ENCODE peak calls at places on chromosomes 13 and 19, in nine cellular contexts. S is CD4-positive, alpha-beta T cell; P is tibial nerve; M is nephron progenitor cell; B is left ventricle myocardium inferior; R is tibial artery; D is cardiac fibroblast; V is HFF-Myc; W is HL-60. X is an unnamed sample.

GRCh38 chr19:28889941-28890645 is 322.9 kb downstream of the UQCRFS1 start:
- DNase-seq in M (no peak), R (no peak), D (no peak), P (no peak), V (no peak), W (no peak), S (no peak), B (no peak), X (no peak)

GRCh38 chr19:57434386-57435061 is 601 bp upstream of the ZNF749 start:
- DNase-seq in S (no peak), M (no peak), R (no peak), P (no peak), W (no peak), D (peak; percentile 57), V (no peak), B (no peak), X (no peak)

GRCh38 chr13:75547917-75548316 is 1.7 kb upstream of the UCHL3 start:
- DNase-seq in M (no peak), D (no peak), R (no peak), V (no peak), S (no peak), W (no peak), B (no peak), P (no peak), X (no peak)

GRCh38 chr19:55322495-55322894 is 2.6 kb downstream of the TMEM150B start:
- DNase-seq in D (no peak), S (no peak), M (no peak), V (no peak), P (no peak), W (no peak), R (no peak), B (no peak), X (no peak)

GRCh38 chr13:23811366-23812027 is 77.7 kb downstream of the MIPEP start:
- DNase-seq in R (no peak), B (no peak), M (no peak), V (no peak), W (no peak), P (no peak), D (no peak), S (no peak), X (no peak)

GRCh38 chr13:113086991-113087922 is 18.3 kb upstream of the F7 start:
- DNase-seq in P (no peak), W (no peak), R (no peak), M (no peak), B (peak; percentile 9), D (no peak), S (no peak), V (no peak), X (no peak)

GRCh38 chr13:40776681-40777165 is 5.7 kb upstream of the MRPS31 start:
- DNase-seq in V (no peak), B (no peak), P (no peak), S (peak; percentile 59), R (no peak), W (peak; percentile 86), M (no peak), D (peak; percentile 53), X (peak; percentile 48)

GRCh38 chr19:55086730-55087541 is 11.3 kb downstream of the EPS8L1 start:
- DNase-seq in S (no peak), P (peak; percentile 87), W (no peak), B (peak; percentile 96), V (peak; percentile 70), M (peak; percentile 98), R (peak; percentile 94), D (peak; percentile 95), X (peak; percentile 95)

GRCh38 chr13:49869514-49869913 is 66.6 kb downstream of the SPRYD7 start:
- DNase-seq in V (peak; percentile 9), R (no peak), W (no peak), D (peak; percentile 51), M (no peak), B (no peak), S (no peak), P (peak; percentile 11), X (no peak)

GRCh38 chr19:1384085-1384462 is 367 bp downstream of the NDUFS7 start:
- DNase-seq in P (no peak), B (no peak), S (no peak), W (no peak), R (no peak), D (no peak), V (no peak), M (no peak), X (no peak)

GRCh38 chr19:1384478-1385110 is 887 bp downstream of the NDUFS7 start:
- DNase-seq in P (no peak), S (no peak), B (no peak), V (no peak), W (no peak), R (no peak), D (no peak), M (no peak), X (no peak)

GRCh38 chr19:1383014-1383310 is 745 bp upstream of the NDUFS7 start:
- DNase-seq in R (no peak), B (no peak), P (no peak), W (peak; percentile 99), M (no peak), S (no peak), V (no peak), D (no peak), X (no peak)

GRCh38 chr19:1382250-1382649 is 1.5 kb upstream of the NDUFS7 start:
- DNase-seq in B (no peak), V (no peak), D (no peak), S (no peak), W (no peak), P (no peak), M (no peak), R (no peak), X (no peak)

GRCh38 chr19:1383311-1384084 is at the start of gene NDUFS7:
- DNase-seq in P (peak; percentile 93), D (peak; percentile 95), V (peak; percentile 73), R (peak; percentile 87), S (peak; percentile 92), M (peak; percentile 94), W (peak; percentile 95), B (peak; percentile 89), X (peak; percentile 98)
- TF ChIP-seq CTCF in P (peak; percentile 83), D (peak; percentile 9), V (no peak), R (peak; percentile 7), S (no peak), M (no peak), W (no peak), B (peak; percentile 41), X (peak; percentile 29)

GRCh38 chr19:47363758-47364529 is 14.8 kb downstream of the DHX34 start:
- DNase-seq in D (peak; percentile 84), W (no peak), S (no peak), R (no peak), M (no peak), P (no peak), B (no peak), V (no peak), X (no peak)

GRCh38 chr19:47353307-47353712 is 4.2 kb downstream of the DHX34 start:
- DNase-seq in S (no peak), B (peak; percentile 49), R (no peak), M (no peak), P (no peak), D (no peak), V (no peak), W (no peak), X (no peak)

GRCh38 chr19:47362321-47362720 is 13.2 kb downstream of the DHX34 start:
- DNase-seq in P (no peak), R (no peak), S (no peak), W (no peak), M (no peak), B (no peak), D (no peak), V (no peak), X (no peak)

GRCh38 chr19:47356900-47357299 is 7.8 kb downstream of the DHX34 start:
- DNase-seq in P (no peak), B (no peak), D (no peak), V (no peak), R (no peak), S (no peak), W (no peak), M (no peak), X (no peak)

GRCh38 chr19:47357788-47358680 is 8.9 kb downstream of the DHX34 start:
- DNase-seq in D (no peak), M (no peak), P (no peak), R (no peak), B (no peak), V (no peak), W (no peak), S (no peak), X (no peak)
- TF ChIP-seq CTCF in D (peak; percentile 12), M (no peak), P (no peak), R (no peak), B (no peak), V (no peak), W (no peak), S (no peak), X (no peak)

GRCh38 chr19:5090780-5091575 is 122.1 kb downstream of the KDM4B start:
- DNase-seq in D (peak; percentile 14), W (no peak), P (peak; percentile 33), M (peak; percentile 35), V (no peak), B (peak; percentile 65), R (peak; percentile 39), S (no peak), X (no peak)

GRCh38 chr19:5091576-5092215 is 122.8 kb downstream of the KDM4B start:
- DNase-seq in S (no peak), B (no peak), W (no peak), R (peak; percentile 39), V (no peak), D (no peak), M (peak; percentile 65), P (peak; percentile 41), X (no peak)

GRCh38 chr19:5092444-5092843 is 123.5 kb downstream of the KDM4B start:
- DNase-seq in M (no peak), P (no peak), B (no peak), W (no peak), S (no peak), D (no peak), V (no peak), R (no peak), X (no peak)

GRCh38 chr19:5089283-5089682 is 120.4 kb downstream of the KDM4B start:
- DNase-seq in S (no peak), W (no peak), R (no peak), D (no peak), P (no peak), B (no peak), M (no peak), V (no peak), X (no peak)

GRCh38 chr19:5090465-5090779 is 121.5 kb downstream of the KDM4B start:
- DNase-seq in S (no peak), W (no peak), R (no peak), D (no peak), B (no peak), V (no peak), P (no peak), M (no peak), X (no peak)
- TF ChIP-seq CTCF in S (no peak), W (no peak), R (no peak), D (no peak), B (no peak), V (no peak), P (no peak), M (no peak), X (no peak)

GRCh38 chr13:52707375-52707774 is 32.2 kb downstream of the CNMD start:
- DNase-seq in W (no peak), V (no peak), R (no peak), P (no peak), D (no peak), S (no peak), M (no peak), B (no peak), X (no peak)
- TF ChIP-seq CTCF in W (no peak), V (no peak), R (no peak), P (no peak), D (no peak), S (no peak), M (peak; percentile 7), B (no peak), X (no peak)